ENCODE peak calls at places on chromosomes 7 and 10, in four cellular contexts. R, I, E and Z are unnamed samples.

GRCh38 chr10:94016727-94017714 is 23.3 kb downstream of the PLCE1 start:
- DNase-seq in R (no peak), I (no peak), E (no peak), Z (no peak)

GRCh38 chr7:1428941-1429444 is 30.3 kb downstream of the MICALL2 start:
- DNase-seq in R (no peak), I (no peak), E (no peak), Z (no peak)

GRCh38 chr10:100341953-100342626 is 4.9 kb upstream of the SCD start:
- DNase-seq in R (peak), I (no peak), E (peak), Z (peak)

GRCh38 chr10:15334650-15335323 is 36.3 kb downstream of the FAM171A1 start:
- DNase-seq in R (no peak), I (no peak), E (no peak), Z (no peak)

GRCh38 chr10:132961420-132961803 is 19.0 kb upstream of the CFAP46 start:
- DNase-seq in R (no peak), I (no peak), E (no peak), Z (no peak)

GRCh38 chr10:34791947-34792346 is 23.1 kb downstream of the PARD3 start:
- DNase-seq in R (no peak), I (no peak), E (no peak), Z (no peak)

GRCh38 chr10:9158675-9159074 is 1104.2 kb downstream of the GATA3 start:
- DNase-seq in R (no peak), I (no peak), E (no peak), Z (no peak)

GRCh38 chr10:96352587-96352986 is 6.2 kb downstream of the OPALIN start:
- DNase-seq in R (no peak), I (no peak), E (no peak), Z (no peak)

GRCh38 chr7:150962743-150963399 is 15.2 kb downstream of the KCNH2 start:
- DNase-seq in R (no peak), I (no peak), E (no peak), Z (peak)

GRCh38 chr10:30724296-30724695 is 94.7 kb upstream of the LYZL2 start:
- DNase-seq in R (no peak), I (no peak), E (no peak), Z (no peak)

GRCh38 chr7:28364082-28364481 is 48.2 kb upstream of the CREB5 start:
- DNase-seq in R (no peak), I (no peak), E (no peak), Z (no peak)

GRCh38 chr10:127619550-127619949 is 70.4 kb downstream of the NPS start:
- DNase-seq in R (no peak), I (no peak), E (no peak), Z (no peak)

GRCh38 chr7:51062222-51062987 is 254.2 kb downstream of the COBL start:
- DNase-seq in R (no peak), I (no peak), E (no peak), Z (no peak)

GRCh38 chr7:67343566-67343965 is 346.9 kb downstream of the TYW1 start:
- DNase-seq in R (no peak), I (no peak), E (no peak), Z (no peak)

GRCh38 chr7:101106387-101106786 is 20.5 kb upstream of the SERPINE1 start:
- DNase-seq in R (no peak), I (no peak), E (no peak), Z (no peak)

GRCh38 chr7:87354749-87355148 is 9.3 kb downstream of the CROT start:
- DNase-seq in R (no peak), I (no peak), E (no peak), Z (peak)

GRCh38 chr10:131678613-131679012 is 222.2 kb upstream of the PPP2R2D start:
- DNase-seq in R (no peak), I (no peak), E (no peak), Z (no peak)

GRCh38 chr7:17185690-17186070 is 112.8 kb upstream of the AHR start:
- DNase-seq in R (peak), I (no peak), E (no peak), Z (peak)

GRCh38 chr7:962401-963081 is 8.1 kb upstream of the ADAP1 start:
- DNase-seq in R (no peak), I (no peak), E (no peak), Z (no peak)

GRCh38 chr7:159113056-159113455 is 31.6 kb downstream of the VIPR2 start:
- DNase-seq in R (no peak), I (no peak), E (no peak), Z (no peak)

GRCh38 chr10:114681542-114681941 is 23.5 kb upstream of the ABLIM1 start:
- DNase-seq in R (peak), I (no peak), E (peak), Z (peak)

GRCh38 chr10:19788075-19788686 is 28.1 kb upstream of the PLXDC2 start:
- DNase-seq in R (peak), I (no peak), E (no peak), Z (peak)

GRCh38 chr10:59079386-59080226 is 96.8 kb upstream of the PHYHIPL start:
- DNase-seq in R (peak), I (no peak), E (no peak), Z (peak)

GRCh38 chr10:63429280-63429679 is 36.5 kb downstream of the JMJD1C start:
- DNase-seq in R (peak), I (no peak), E (no peak), Z (peak)

GRCh38 chr7:87007063-87007462 is 52.4 kb downstream of the ELAPOR2 start:
- DNase-seq in R (no peak), I (no peak), E (no peak), Z (no peak)

GRCh38 chr10:44662002-44662401 is 249.1 kb upstream of the TMEM72 start:
- DNase-seq in R (no peak), I (no peak), E (no peak), Z (no peak)